ENCODE peak calls at places on chromosomes 16 and 17, in eight cellular contexts. O, T, K, P, N, Z, X and S are unnamed samples.

GRCh38 chr17:52027081-52027480 is 131.4 kb downstream of the CA10 start:
- DNase-seq in K (no peak), P (no peak), X (no peak), T (no peak), O (no peak), Z (no peak), N (no peak), S (no peak)

GRCh38 chr16:72958522-72959076 is 89.3 kb downstream of the ZFHX3 start:
- DNase-seq in O (no peak), T (no peak), Z (no peak), P (no peak), X (no peak), N (no peak), K (no peak), S (no peak)

GRCh38 chr16:12097523-12098428 is 121.2 kb downstream of the SNX29 start:
- DNase-seq in T (no peak), P (peak), O (no peak), K (no peak), Z (peak), N (no peak), X (peak), S (no peak)

GRCh38 chr16:27441276-27441675 is 39.3 kb downstream of the IL21R start:
- DNase-seq in T (no peak), P (peak), O (no peak), N (no peak), X (no peak), Z (no peak), K (no peak), S (no peak)

GRCh38 chr16:750454-750853 is 9.7 kb upstream of the CIAO3 start:
- DNase-seq in O (no peak), Z (no peak), X (no peak), T (no peak), K (no peak), P (no peak), N (no peak), S (no peak)

GRCh38 chr16:1287982-1288670 is 21.3 kb upstream of the UBE2I start:
- DNase-seq in P (no peak), K (no peak), X (no peak), Z (peak), N (no peak), T (no peak), O (no peak), S (no peak)

GRCh38 chr17:38452719-38453118 is 24.5 kb downstream of the ARHGAP23 start:
- DNase-seq in X (peak), Z (no peak), T (no peak), O (no peak), N (no peak), K (no peak), P (no peak), S (no peak)

GRCh38 chr16:87705780-87706277 is 60.0 kb downstream of the KLHDC4 start:
- DNase-seq in P (no peak), Z (no peak), O (no peak), N (no peak), X (no peak), T (no peak), K (no peak), S (no peak)

GRCh38 chr17:74994440-74994839 is 7.0 kb downstream of the CDR2L start:
- DNase-seq in Z (no peak), N (no peak), P (no peak), O (no peak), T (no peak), K (no peak), X (no peak), S (no peak)

GRCh38 chr17:28317099-28317964 is 1.7 kb upstream of the TMEM97 start:
- DNase-seq in P (no peak), Z (peak), X (no peak), O (no peak), T (no peak), N (no peak), K (no peak), S (no peak)
- TF ChIP-seq POLR2A in P (no peak), Z (no peak), X (no peak), O (no peak), T (no peak), N (no peak), K (no peak), S (no peak)

DNA sequence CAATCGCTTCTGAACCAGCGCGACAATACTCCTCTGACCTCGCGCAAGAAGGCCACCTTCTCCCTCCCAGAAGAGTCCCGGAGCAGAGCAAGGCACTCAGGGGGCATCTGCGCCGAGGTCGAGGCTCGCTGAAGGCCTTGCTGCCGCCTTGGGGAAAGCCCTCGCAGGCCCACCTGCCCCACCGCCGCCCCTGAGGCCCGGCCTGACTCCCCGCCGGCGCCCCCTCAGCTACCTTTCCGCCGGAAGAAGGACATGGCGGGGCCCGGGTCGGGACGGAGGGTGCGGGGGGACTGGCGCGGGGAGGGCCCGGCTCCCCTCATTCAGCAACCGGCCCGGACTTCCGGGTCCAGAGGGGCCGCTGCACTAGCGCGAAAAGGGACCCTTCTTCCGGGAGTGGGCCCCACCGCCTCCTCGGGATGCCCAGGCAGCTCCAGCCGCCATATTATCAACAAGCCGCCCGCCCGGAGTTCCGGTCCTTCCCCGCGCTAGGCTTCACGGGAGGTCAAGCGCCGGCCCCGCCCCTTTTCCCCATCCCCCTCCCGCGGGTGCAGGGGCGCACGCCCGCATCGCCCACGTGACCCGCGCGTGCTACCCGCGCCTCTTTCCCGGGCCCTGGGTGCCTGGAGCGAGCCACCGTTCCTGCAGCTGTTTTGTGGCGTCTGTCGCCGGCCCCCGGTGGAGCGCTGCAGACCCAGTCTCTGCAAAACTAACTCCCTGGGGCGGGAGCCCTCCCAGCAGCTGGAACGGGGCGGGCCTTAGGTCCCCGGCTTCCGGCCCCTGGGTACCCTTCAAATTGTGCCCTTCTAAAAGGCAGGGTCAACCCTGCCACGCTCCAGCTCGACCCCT is at the start of gene AKAP10:
- DNase-seq in P (peak), X (peak), K (peak), Z (peak), O (peak), T (peak), N (peak), S (peak)
- TF ChIP-seq POLR2A in P (no peak), X (peak), K (no peak), Z (no peak), O (peak), T (peak), N (peak), S (peak)

DNA sequence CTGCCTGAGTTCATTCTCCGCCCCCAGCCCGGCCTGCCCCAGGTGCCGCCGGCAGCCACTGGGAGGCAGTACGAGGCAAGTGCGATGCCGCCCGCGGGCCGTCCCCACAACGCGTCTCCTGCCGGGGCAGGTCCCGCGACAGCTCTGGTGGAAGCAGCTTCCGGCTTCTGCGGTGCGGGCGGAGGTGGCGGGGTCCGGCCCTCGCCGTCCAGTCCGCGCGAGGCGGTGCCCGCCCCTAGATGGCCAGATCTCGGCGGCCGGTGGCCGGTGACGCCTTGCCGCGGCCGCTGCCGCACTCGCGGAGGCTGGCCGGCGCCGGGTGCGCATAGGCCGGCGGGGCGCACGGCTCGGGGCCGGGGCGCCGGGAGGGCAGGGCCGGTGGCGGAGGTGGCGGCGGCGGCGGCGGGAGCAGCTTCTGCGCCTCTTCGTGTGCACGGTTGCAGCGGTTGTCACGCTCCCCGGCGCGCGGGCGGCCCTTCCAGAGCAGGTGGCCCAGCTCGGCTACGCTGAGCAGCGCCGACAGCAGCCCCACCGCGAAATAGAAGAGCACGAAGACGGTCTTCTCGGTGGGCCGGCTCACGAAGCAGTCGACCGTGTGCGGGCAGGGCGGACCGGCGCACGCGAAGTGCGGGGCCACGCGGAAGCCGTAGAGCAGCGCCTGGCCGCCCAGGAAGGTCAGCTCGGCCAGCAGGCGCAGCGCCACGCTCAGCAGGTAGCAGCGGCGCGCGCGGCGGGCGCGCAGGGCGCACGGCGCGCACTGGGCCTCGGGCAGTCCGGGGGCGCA is 1.6 kb downstream of the GJD3 start:
- DNase-seq in P (peak), O (peak), Z (peak), X (peak), N (no peak), K (no peak), T (peak), S (peak)
- TF ChIP-seq POLR2A in P (no peak), O (peak), Z (no peak), X (peak), N (peak), K (no peak), T (peak), S (no peak)

DNA sequence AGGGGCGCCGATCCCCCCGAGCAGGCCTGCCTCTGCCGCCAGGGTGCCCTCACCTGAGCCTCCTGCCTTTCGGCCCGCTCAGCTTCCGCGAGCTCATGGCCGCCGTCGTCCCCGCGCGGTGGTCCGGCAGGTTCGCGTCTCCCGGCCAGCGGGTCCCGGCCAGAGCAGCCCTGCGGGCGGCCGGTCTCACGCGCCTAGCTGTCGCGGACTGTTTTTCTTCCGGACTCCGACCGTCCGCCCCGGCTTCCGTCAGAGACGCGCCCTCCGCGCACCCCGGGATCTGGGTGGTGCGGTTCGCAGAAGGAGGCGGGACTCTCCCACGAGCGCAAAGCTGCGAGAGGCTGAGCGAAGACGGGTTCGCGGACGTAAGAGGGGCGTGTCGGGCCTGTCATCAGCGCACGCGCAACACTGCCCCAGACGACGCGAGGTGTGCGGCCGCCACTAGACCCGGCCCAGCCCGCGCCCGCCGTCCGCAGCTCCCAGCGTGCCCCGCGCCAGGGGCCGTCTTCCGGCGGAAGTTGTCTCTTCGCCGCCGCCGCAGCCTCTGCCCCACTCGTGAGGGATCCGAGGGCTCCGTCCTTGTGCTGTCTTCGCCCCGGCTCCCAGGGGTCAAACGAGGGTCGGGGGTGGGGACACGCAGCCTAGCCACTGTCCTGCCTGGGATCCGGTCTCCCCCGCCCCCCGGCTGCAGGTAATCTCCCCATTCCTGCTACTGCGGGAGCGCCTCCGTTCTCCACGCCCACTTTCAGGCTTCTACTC is at the start of gene INPP5K:
- DNase-seq in Z (peak), N (peak), T (peak), K (peak), O (peak), X (peak), P (peak), S (peak)
- TF ChIP-seq POLR2A in Z (no peak), N (peak), T (peak), K (peak), O (peak), X (peak), P (peak), S (peak)

GRCh38 chr16:3099732-3100499 is 822 bp upstream of the ZSCAN10 start:
- DNase-seq in X (peak), O (peak), Z (peak), N (peak), T (peak), K (peak), P (peak), S (peak)
- TF ChIP-seq POLR2A in X (peak), O (no peak), Z (no peak), N (no peak), T (no peak), K (no peak), P (no peak), S (no peak)

GRCh38 chr17:8055851-8056231 is 17.0 kb downstream of the ALOX15B start:
- DNase-seq in O (no peak), K (no peak), N (no peak), T (no peak), Z (no peak), X (no peak), P (peak), S (no peak)
- TF ChIP-seq POLR2A in O (no peak), K (no peak), N (no peak), T (no peak), Z (no peak), X (no peak), P (no peak), S (no peak)